ENCODE peak calls at places on chromosome 16, in four cellular contexts. Y, P, A and Z are unnamed samples.
A peak's percentile ranks its signal among the peaks of the same experiment; 100 is the strongest.

GRCh38 chr16:89720859-89721643 is at the start of the genes VPS9D1 and ZNF276:
- DNase-seq in Y (peak; percentile 78), P (peak; percentile 79), A (peak; percentile 92), Z (peak; percentile 88)

GRCh38 chr16:82995286-82995926 is 368.6 kb downstream of the CDH13 start:
- DNase-seq in Y (no peak), P (no peak), A (no peak), Z (no peak)

GRCh38 chr16:4701791-4702465 is 8.6 kb downstream of the NUDT16L1 start:
- DNase-seq in Y (no peak), P (no peak), A (peak; percentile 63), Z (no peak)

GRCh38 chr16:51085271-51085670 is 65.8 kb downstream of the SALL1 start:
- DNase-seq in Y (no peak), P (no peak), A (no peak), Z (no peak)

GRCh38 chr16:87842209-87842869 is 27.0 kb downstream of the SLC7A5 start:
- DNase-seq in Y (no peak), P (no peak), A (no peak), Z (no peak)

GRCh38 chr16:23025692-23026305 is 123.5 kb downstream of the USP31 start:
- DNase-seq in Y (no peak), P (no peak), A (no peak), Z (no peak)

GRCh38 chr16:51113254-51114125 is 37.6 kb downstream of the SALL1 start:
- DNase-seq in Y (peak; percentile 6), P (no peak), A (no peak), Z (no peak)

GRCh38 chr16:1331712-1332617 is 1.5 kb upstream of the BAIAP3 start:
- DNase-seq in Y (peak; percentile 95), P (peak; percentile 77), A (peak; percentile 67), Z (no peak)

GRCh38 chr16:74892574-74893461 is 92.1 kb downstream of the WDR59 start:
- DNase-seq in Y (no peak), P (no peak), A (no peak), Z (no peak)

GRCh38 chr16:1859650-1860049 is 12.3 kb downstream of the MEIOB start:
- DNase-seq in Y (no peak), P (no peak), A (peak; percentile 64), Z (no peak)

GRCh38 chr16:29641561-29641960 is 21.5 kb upstream of the SPN start:
- DNase-seq in Y (no peak), P (no peak), A (no peak), Z (no peak)

GRCh38 chr16:73202176-73202729 is 154.3 kb upstream of the ZFHX3 start:
- DNase-seq in Y (no peak), P (no peak), A (peak; percentile 64), Z (no peak)

GRCh38 chr16:46973457-46974324 is at the start of gene DNAJA2:
- DNase-seq in Y (peak; percentile 85), P (peak; percentile 95), A (peak; percentile 96), Z (peak; percentile 95)

GRCh38 chr16:1057252-1057932 is 15.2 kb upstream of the SSTR5 start:
- DNase-seq in Y (no peak), P (no peak), A (peak; percentile 73), Z (peak; percentile 83)

GRCh38 chr16:58020628-58021521 is 4.7 kb upstream of the MMP15 start:
- DNase-seq in Y (peak; percentile 4), P (peak; percentile 71), A (peak; percentile 71), Z (peak; percentile 71)

GRCh38 chr16:15518412-15519351 is 84.3 kb downstream of the BMERB1 start:
- DNase-seq in Y (peak; percentile 62), P (peak; percentile 53), A (no peak), Z (no peak)

GRCh38 chr16:73365010-73365409 is 317.1 kb upstream of the ZFHX3 start:
- DNase-seq in Y (peak; percentile 1), P (no peak), A (no peak), Z (no peak)

GRCh38 chr16:19884611-19885455 is at the start of gene GPRC5B:
- DNase-seq in Y (peak; percentile 77), P (no peak), A (peak; percentile 64), Z (peak; percentile 58)

GRCh38 chr16:2178321-2179106 is 17.9 kb downstream of the CASKIN1 start:
- DNase-seq in Y (peak; percentile 72), P (no peak), A (no peak), Z (no peak)

GRCh38 chr16:46826618-46827017 is 4.4 kb downstream of the C16orf87 start:
- DNase-seq in Y (no peak), P (no peak), A (no peak), Z (no peak)

GRCh38 chr16:50673496-50674275 is 7.4 kb downstream of the SNX20 start:
- DNase-seq in Y (no peak), P (no peak), A (no peak), Z (no peak)

GRCh38 chr16:81873843-81874752 is 95.0 kb downstream of the PLCG2 start:
- DNase-seq in Y (peak; percentile 9), P (peak; percentile 59), A (peak; percentile 49), Z (peak; percentile 73)

GRCh38 chr16:66091462-66091861 is 275.0 kb upstream of the CDH5 start:
- DNase-seq in Y (no peak), P (no peak), A (no peak), Z (no peak)

GRCh38 chr16:64983983-64984382 is 137.9 kb downstream of the CDH11 start:
- DNase-seq in Y (no peak), P (peak; percentile 44), A (no peak), Z (no peak)

GRCh38 chr16:8945626-8946296 is 17.9 kb downstream of the USP7 start:
- DNase-seq in Y (no peak), P (no peak), A (no peak), Z (peak; percentile 56)

GRCh38 chr16:70661918-70662641 is 15.7 kb downstream of the IL34 start:
- DNase-seq in Y (no peak), P (no peak), A (no peak), Z (no peak)

GRCh38 chr16:72468582-72468981 is 296.6 kb upstream of the PMFBP1 start:
- DNase-seq in Y (no peak), P (no peak), A (no peak), Z (no peak)

GRCh38 chr16:73840710-73841109 is 455.9 kb upstream of the PSMD7 start:
- DNase-seq in Y (no peak), P (no peak), A (no peak), Z (no peak)

GRCh38 chr16:716250-716607 is 1.3 kb downstream of the METRN start:
- DNase-seq in Y (peak; percentile 77), P (no peak), A (no peak), Z (peak; percentile 78)

GRCh38 chr16:25007284-25007984 is 7.7 kb downstream of the ARHGAP17 start:
- DNase-seq in Y (no peak), P (no peak), A (no peak), Z (no peak)

GRCh38 chr16:15708997-15709396 is 59.0 kb downstream of the NDE1 start:
- DNase-seq in Y (no peak), P (no peak), A (no peak), Z (no peak)

GRCh38 chr16:49592507-49593422 is 219.2 kb downstream of the C16orf78 start:
- DNase-seq in Y (peak; percentile 65), P (no peak), A (no peak), Z (peak; percentile 43)

GRCh38 chr16:27109666-27110523 is 43.2 kb downstream of the C16orf82 start:
- DNase-seq in Y (peak; percentile 62), P (peak; percentile 72), A (peak; percentile 96), Z (peak; percentile 59)

GRCh38 chr16:10480151-10480550 is 94.3 kb downstream of the ATF7IP2 start:
- DNase-seq in Y (no peak), P (no peak), A (no peak), Z (no peak)

GRCh38 chr16:73047221-73047535 is 750 bp downstream of the ZFHX3 start:
- DNase-seq in Y (no peak), P (no peak), A (no peak), Z (no peak)

GRCh38 chr16:9077001-9077809 is 14.2 kb upstream of the HAPSTR1 start:
- DNase-seq in Y (no peak), P (no peak), A (no peak), Z (no peak)

GRCh38 chr16:85570213-85570734 is 42.8 kb upstream of the GSE1 start:
- DNase-seq in Y (peak; percentile 36), P (no peak), A (peak; percentile 50), Z (no peak)

GRCh38 chr16:3509470-3509928 is 8.7 kb downstream of the CLUAP1 start:
- DNase-seq in Y (no peak), P (no peak), A (peak; percentile 62), Z (no peak)